ENCODE peak calls at places on chromosomes 4 and X, in four cellular contexts. W is HCT116, C is left ventricle myocardium inferior, T is breast epithelium. A is an unnamed sample.

GRCh38 chrX:148498067-148498466 is 2.4 kb upstream of the AFF2 start:
- DNase-seq in C (no peak), T (no peak), W (no peak), A (no peak)

GRCh38 chr4:109472343-109472761 is 38.7 kb downstream of the SEC24B start:
- DNase-seq in W (no peak), C (no peak), T (no peak), A (peak)

GRCh38 chrX:40314070-40314469 is 216.3 kb upstream of the BCOR start:
- DNase-seq in T (no peak), C (no peak), W (no peak), A (no peak)

GRCh38 chrX:109954955-109955354 is 48.0 kb upstream of the TMEM164 start:
- DNase-seq in C (no peak), T (no peak), W (no peak), A (no peak)

GRCh38 chr4:3701271-3702083 is 64.7 kb upstream of the ADRA2C start:
- DNase-seq in W (no peak), T (no peak), C (no peak), A (no peak)

GRCh38 chrX:120604359-120604782 is 470 bp downstream of the MCTS1 start:
- DNase-seq in T (no peak), W (no peak), C (no peak), A (peak)

GRCh38 chr4:2045518-2045951 is 13.6 kb upstream of the NAT8L start:
- DNase-seq in W (no peak), C (no peak), T (peak), A (no peak)

GRCh38 chr4:92231511-92231910 is 72.3 kb upstream of the GRID2 start:
- DNase-seq in W (no peak), C (no peak), T (no peak), A (no peak)

GRCh38 chr4:7166981-7167700 is 25.2 kb upstream of the SORCS2 start:
- DNase-seq in W (no peak), C (no peak), T (no peak), A (no peak)

GRCh38 chrX:16659326-16659725 is 9.4 kb downstream of the S100G start:
- DNase-seq in C (no peak), T (no peak), W (no peak), A (no peak)

GRCh38 chr4:80225628-80226027 is 28.3 kb downstream of the PRDM8 start:
- DNase-seq in C (no peak), T (no peak), W (no peak), A (peak)

GRCh38 chr4:3753711-3754412 is 12.3 kb upstream of the ADRA2C start:
- DNase-seq in T (no peak), C (no peak), W (no peak), A (no peak)

GRCh38 chr4:56907489-56908205 is at the start of gene REST:
- DNase-seq in T (peak), W (no peak), C (peak), A (peak)
- TF ChIP-seq CTCF in T (no peak), W (no peak), C (no peak), A (no peak)

DNA sequence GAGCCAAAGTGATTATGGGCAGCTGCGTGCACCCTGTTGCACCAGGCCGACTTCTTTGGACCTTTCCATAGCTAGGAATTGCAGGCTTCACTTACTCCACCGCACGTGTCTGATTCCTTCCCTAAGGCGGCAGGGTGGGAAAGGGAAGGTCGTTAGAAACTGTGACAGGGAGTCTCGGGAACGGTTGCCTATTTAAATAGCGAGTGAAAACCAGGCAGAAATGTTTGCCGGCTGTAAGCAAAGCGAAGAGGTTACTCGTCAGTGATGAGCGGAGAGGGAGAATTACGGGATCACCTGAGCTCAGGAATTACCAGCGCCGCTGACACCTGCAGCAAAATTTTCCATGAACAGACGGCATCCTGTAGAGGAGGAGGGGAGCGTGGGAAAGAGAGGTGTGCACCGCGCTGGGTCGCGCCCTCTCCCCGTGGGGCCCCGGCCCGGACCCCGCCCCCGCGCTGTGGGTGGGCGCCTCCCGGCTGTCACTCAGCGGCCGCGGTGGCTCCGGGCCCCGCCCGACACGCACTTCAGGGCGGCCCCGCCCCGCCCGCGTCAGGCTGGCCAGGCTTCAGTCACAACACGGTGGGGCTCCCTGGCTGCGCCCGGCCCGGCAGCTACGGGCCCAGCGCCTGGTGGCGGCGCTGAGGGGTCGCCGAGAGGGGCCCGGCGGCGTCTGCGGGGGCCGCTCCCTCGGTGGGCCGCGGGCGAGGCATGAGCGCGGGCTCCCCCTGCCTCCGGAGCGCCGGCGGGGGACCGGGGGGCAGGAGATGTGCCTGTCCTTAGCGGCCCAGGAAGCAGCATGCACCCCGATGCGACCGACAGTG is at the start of gene SNX25:
- DNase-seq in T (peak), W (peak), C (peak), A (peak)
- TF ChIP-seq CTCF in T (no peak), W (no peak), C (peak), A (no peak)

GRCh38 chr4:116599859-116600258 is 485.5 kb downstream of the TRAM1L1 start:
- DNase-seq in W (no peak), T (no peak), C (no peak), A (no peak)
- TF ChIP-seq CTCF in W (peak), T (no peak), C (no peak), A (no peak)

DNA sequence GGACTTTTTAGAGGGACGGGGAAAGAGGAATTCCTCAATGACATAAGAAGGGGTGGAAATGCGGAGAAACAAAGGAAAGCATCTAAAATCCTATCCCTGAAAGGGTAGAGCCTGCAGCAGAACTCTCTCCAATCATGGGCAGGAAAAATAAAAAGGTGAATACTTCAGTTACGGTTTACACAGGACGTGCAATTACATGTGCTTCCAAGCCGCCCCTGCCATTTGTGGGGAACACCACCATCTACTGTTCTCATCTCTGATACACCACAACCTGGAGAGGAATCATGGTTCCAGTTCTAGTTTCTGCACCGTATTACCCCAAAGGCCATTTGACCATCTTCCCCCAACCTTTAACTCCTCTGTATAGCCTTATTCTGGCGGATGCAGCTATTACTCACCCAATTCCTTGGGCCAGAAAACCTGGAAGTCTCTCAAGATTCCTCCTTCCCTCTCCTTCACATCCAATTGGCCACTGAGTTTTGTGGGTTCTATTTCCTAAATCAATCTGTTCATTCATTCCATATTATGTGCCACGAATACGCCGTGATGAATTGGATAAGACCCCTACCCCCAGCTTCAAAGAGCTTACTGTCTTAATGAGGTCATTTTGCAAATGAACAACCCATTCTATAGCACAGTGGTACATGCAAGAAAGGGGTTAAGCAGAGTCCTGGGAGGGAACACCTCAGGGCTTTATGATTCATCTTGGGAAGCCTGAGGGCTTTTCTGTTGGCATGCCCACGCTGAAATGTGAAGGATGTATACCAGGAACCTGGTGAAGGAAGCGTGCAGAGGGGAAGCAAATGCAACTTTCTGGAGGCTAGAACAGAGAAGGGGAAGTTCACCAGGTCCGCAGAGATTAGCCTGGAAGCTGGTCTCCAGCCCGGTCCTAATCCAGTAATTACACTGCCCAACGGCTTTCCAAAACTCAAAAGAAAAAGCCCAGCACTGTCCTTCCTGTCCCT is 1.4 kb upstream of the MSL3 start:
- DNase-seq in T (no peak), W (no peak), C (no peak), A (peak)
- TF ChIP-seq CTCF in T (no peak), W (no peak), C (no peak), A (no peak)

DNA sequence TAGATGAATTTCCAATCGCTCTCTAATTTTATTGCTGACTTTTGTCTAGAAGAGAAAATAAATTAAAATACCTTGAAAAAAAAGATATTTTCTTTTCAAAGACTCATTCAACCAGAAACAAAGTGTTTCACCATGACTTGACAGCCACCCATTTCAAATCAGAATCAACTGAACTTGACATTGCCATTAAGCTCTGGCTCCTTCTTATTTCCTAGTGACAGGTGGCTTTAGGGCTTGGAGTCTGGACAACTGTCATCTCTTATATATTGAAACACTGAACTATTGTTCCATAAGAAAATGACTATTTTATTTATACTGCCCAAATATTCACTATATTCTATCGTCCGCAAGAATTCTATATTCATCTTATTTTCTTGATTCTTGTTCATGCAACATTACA is 229.2 kb downstream of the SLC39A8 start:
- DNase-seq in W (no peak), C (no peak), T (no peak), A (no peak)
- TF ChIP-seq CTCF in W (no peak), C (no peak), T (no peak), A (no peak)

GRCh38 chr4:153238146-153238919 is 34.1 kb downstream of the TRIM2 start:
- DNase-seq in W (no peak), C (no peak), T (no peak), A (no peak)
- TF ChIP-seq CTCF in W (no peak), C (no peak), T (no peak), A (no peak)